ENCODE peak calls at places on chromosomes 16 and 17, in six cellular contexts. One of them, this sample, is unnamed.

GRCh38 chr16:8023326-8023725 is 567.0 kb downstream of the TMEM114 start:
- DNase-seq in fibroblast of pulmonary artery: no peak
- DNase-seq in lower lobe of right lung: no peak
- DNase-seq in CD8-positive, alpha-beta memory T cell: no peak
- DNase-seq in heart right ventricle: no peak
- DNase-seq in adipocyte: no peak
- DNase-seq in this sample: no peak

GRCh38 chr16:50146479-50147435 is 6.3 kb upstream of the TENT4B start:
- DNase-seq in heart right ventricle: no peak
- DNase-seq in adipocyte: peak; percentile 24
- DNase-seq in CD8-positive, alpha-beta memory T cell: no peak
- DNase-seq in fibroblast of pulmonary artery: no peak
- DNase-seq in lower lobe of right lung: no peak
- DNase-seq in this sample: peak; percentile 33

GRCh38 chr17:40515491-40516041 is 14.1 kb upstream of the TNS4 start:
- DNase-seq in CD8-positive, alpha-beta memory T cell: peak; percentile 59
- DNase-seq in adipocyte: no peak
- DNase-seq in heart right ventricle: no peak
- DNase-seq in lower lobe of right lung: no peak
- DNase-seq in fibroblast of pulmonary artery: no peak
- DNase-seq in this sample: no peak

GRCh38 chr17:82330322-82331239 is 3.0 kb downstream of the SECTM1 start:
- DNase-seq in CD8-positive, alpha-beta memory T cell: no peak
- DNase-seq in lower lobe of right lung: peak; percentile 57
- DNase-seq in adipocyte: peak; percentile 68
- DNase-seq in fibroblast of pulmonary artery: peak; percentile 81
- DNase-seq in heart right ventricle: no peak
- DNase-seq in this sample: peak; percentile 9

GRCh38 chr17:18379246-18380146 is 1.9 kb downstream of the EVPLL start:
- DNase-seq in adipocyte: no peak
- DNase-seq in fibroblast of pulmonary artery: no peak
- DNase-seq in CD8-positive, alpha-beta memory T cell: no peak
- DNase-seq in lower lobe of right lung: no peak
- DNase-seq in heart right ventricle: no peak
- DNase-seq in this sample: no peak

GRCh38 chr16:72794986-72795385 is 252.9 kb downstream of the ZFHX3 start:
- DNase-seq in adipocyte: no peak
- DNase-seq in heart right ventricle: no peak
- DNase-seq in lower lobe of right lung: no peak
- DNase-seq in fibroblast of pulmonary artery: no peak
- DNase-seq in CD8-positive, alpha-beta memory T cell: no peak
- DNase-seq in this sample: no peak

GRCh38 chr16:86515780-86516617 is 5.7 kb downstream of the FOXF1 start:
- DNase-seq in lower lobe of right lung: no peak
- DNase-seq in fibroblast of pulmonary artery: peak; percentile 49
- DNase-seq in adipocyte: no peak
- DNase-seq in heart right ventricle: no peak
- DNase-seq in CD8-positive, alpha-beta memory T cell: no peak
- DNase-seq in this sample: peak; percentile 65

GRCh38 chr17:30716461-30717289 is 107.8 kb downstream of the CRLF3 start:
- DNase-seq in heart right ventricle: no peak
- DNase-seq in CD8-positive, alpha-beta memory T cell: no peak
- DNase-seq in adipocyte: peak; percentile 15
- DNase-seq in lower lobe of right lung: peak; percentile 40
- DNase-seq in fibroblast of pulmonary artery: peak; percentile 31
- DNase-seq in this sample: no peak

GRCh38 chr17:70181866-70182265 is 12.5 kb downstream of the KCNJ2 start:
- DNase-seq in fibroblast of pulmonary artery: no peak
- DNase-seq in heart right ventricle: no peak
- DNase-seq in lower lobe of right lung: no peak
- DNase-seq in adipocyte: no peak
- DNase-seq in CD8-positive, alpha-beta memory T cell: no peak
- DNase-seq in this sample: no peak

GRCh38 chr17:57552114-57552601 is 192.9 kb downstream of the CCDC182 start:
- DNase-seq in fibroblast of pulmonary artery: peak; percentile 56
- DNase-seq in heart right ventricle: peak; percentile 37
- DNase-seq in lower lobe of right lung: no peak
- DNase-seq in adipocyte: no peak
- DNase-seq in CD8-positive, alpha-beta memory T cell: no peak
- DNase-seq in this sample: no peak

GRCh38 chr17:2137342-2138098 is 82.6 kb downstream of the HIC1 start:
- DNase-seq in fibroblast of pulmonary artery: peak; percentile 71
- DNase-seq in CD8-positive, alpha-beta memory T cell: no peak
- DNase-seq in lower lobe of right lung: no peak
- DNase-seq in heart right ventricle: no peak
- DNase-seq in adipocyte: peak; percentile 39
- DNase-seq in this sample: peak; percentile 89

GRCh38 chr17:41178843-41179616 is 1.0 kb upstream of the KRTAP4-2 start:
- DNase-seq in fibroblast of pulmonary artery: no peak
- DNase-seq in adipocyte: peak; percentile 27
- DNase-seq in lower lobe of right lung: no peak
- DNase-seq in heart right ventricle: no peak
- DNase-seq in CD8-positive, alpha-beta memory T cell: no peak
- DNase-seq in this sample: no peak

GRCh38 chr17:56681561-56682266 is 88.2 kb downstream of the NOG start:
- DNase-seq in CD8-positive, alpha-beta memory T cell: peak; percentile 6
- DNase-seq in fibroblast of pulmonary artery: peak; percentile 65
- DNase-seq in adipocyte: peak; percentile 55
- DNase-seq in heart right ventricle: no peak
- DNase-seq in lower lobe of right lung: no peak
- DNase-seq in this sample: peak; percentile 99

GRCh38 chr16:17803625-17804410 is 333.1 kb upstream of the XYLT1 start:
- DNase-seq in fibroblast of pulmonary artery: peak; percentile 27
- DNase-seq in lower lobe of right lung: no peak
- DNase-seq in heart right ventricle: no peak
- DNase-seq in adipocyte: no peak
- DNase-seq in CD8-positive, alpha-beta memory T cell: no peak
- DNase-seq in this sample: peak; percentile 98

GRCh38 chr16:56093055-56093454 is 98.2 kb upstream of the GNAO1 start:
- DNase-seq in fibroblast of pulmonary artery: no peak
- DNase-seq in lower lobe of right lung: no peak
- DNase-seq in CD8-positive, alpha-beta memory T cell: no peak
- DNase-seq in heart right ventricle: no peak
- DNase-seq in adipocyte: no peak
- DNase-seq in this sample: no peak

GRCh38 chr17:19508327-19508867 is 25.3 kb upstream of the SLC47A1 start:
- DNase-seq in heart right ventricle: peak; percentile 20
- DNase-seq in CD8-positive, alpha-beta memory T cell: no peak
- DNase-seq in adipocyte: no peak
- DNase-seq in lower lobe of right lung: no peak
- DNase-seq in fibroblast of pulmonary artery: no peak
- DNase-seq in this sample: no peak

GRCh38 chr17:50689956-50690886 is 17.5 kb downstream of the ANKRD40 start:
- DNase-seq in CD8-positive, alpha-beta memory T cell: no peak
- DNase-seq in adipocyte: no peak
- DNase-seq in fibroblast of pulmonary artery: no peak
- DNase-seq in heart right ventricle: no peak
- DNase-seq in lower lobe of right lung: no peak
- DNase-seq in this sample: no peak

GRCh38 chr17:68908045-68908444 is 47.1 kb downstream of the ABCA8 start:
- DNase-seq in adipocyte: no peak
- DNase-seq in CD8-positive, alpha-beta memory T cell: no peak
- DNase-seq in fibroblast of pulmonary artery: no peak
- DNase-seq in lower lobe of right lung: no peak
- DNase-seq in heart right ventricle: no peak
- DNase-seq in this sample: no peak

GRCh38 chr17:38861399-38861843 is 7.9 kb upstream of the RPL23 start:
- DNase-seq in heart right ventricle: no peak
- DNase-seq in fibroblast of pulmonary artery: no peak
- DNase-seq in CD8-positive, alpha-beta memory T cell: no peak
- DNase-seq in adipocyte: no peak
- DNase-seq in lower lobe of right lung: no peak
- DNase-seq in this sample: no peak

GRCh38 chr17:40905370-40905769 is 20.3 kb upstream of the KRT20 start:
- DNase-seq in fibroblast of pulmonary artery: no peak
- DNase-seq in adipocyte: no peak
- DNase-seq in lower lobe of right lung: no peak
- DNase-seq in CD8-positive, alpha-beta memory T cell: no peak
- DNase-seq in heart right ventricle: no peak
- DNase-seq in this sample: no peak

GRCh38 chr16:46765050-46765449 is 16.9 kb upstream of the MYLK3 start:
- DNase-seq in lower lobe of right lung: no peak
- DNase-seq in fibroblast of pulmonary artery: peak; percentile 50
- DNase-seq in adipocyte: no peak
- DNase-seq in heart right ventricle: no peak
- DNase-seq in CD8-positive, alpha-beta memory T cell: no peak
- DNase-seq in this sample: peak; percentile 85

GRCh38 chr16:14303654-14304394 is 232.7 kb downstream of the MRTFB start:
- DNase-seq in adipocyte: peak; percentile 38
- DNase-seq in lower lobe of right lung: no peak
- DNase-seq in heart right ventricle: no peak
- DNase-seq in CD8-positive, alpha-beta memory T cell: no peak
- DNase-seq in fibroblast of pulmonary artery: no peak
- DNase-seq in this sample: no peak

GRCh38 chr17:61537264-61537771 is 53.7 kb downstream of the NACA2 start:
- DNase-seq in lower lobe of right lung: no peak
- DNase-seq in CD8-positive, alpha-beta memory T cell: no peak
- DNase-seq in adipocyte: no peak
- DNase-seq in fibroblast of pulmonary artery: no peak
- DNase-seq in heart right ventricle: no peak
- DNase-seq in this sample: no peak

GRCh38 chr16:11256657-11257130 is 690 bp upstream of the SOCS1 start:
- DNase-seq in fibroblast of pulmonary artery: peak; percentile 33
- DNase-seq in lower lobe of right lung: peak; percentile 82
- DNase-seq in CD8-positive, alpha-beta memory T cell: no peak
- DNase-seq in heart right ventricle: peak; percentile 63
- DNase-seq in adipocyte: peak; percentile 83
- DNase-seq in this sample: peak; percentile 36

GRCh38 chr16:70594569-70594968 is 51.8 kb upstream of the IL34 start:
- DNase-seq in CD8-positive, alpha-beta memory T cell: no peak
- DNase-seq in adipocyte: no peak
- DNase-seq in lower lobe of right lung: peak; percentile 76
- DNase-seq in fibroblast of pulmonary artery: peak; percentile 42
- DNase-seq in heart right ventricle: peak; percentile 61
- DNase-seq in this sample: no peak

GRCh38 chr16:22262460-22262859 is 34.7 kb upstream of the POLR3E start:
- DNase-seq in fibroblast of pulmonary artery: peak; percentile 41
- DNase-seq in lower lobe of right lung: no peak
- DNase-seq in adipocyte: no peak
- DNase-seq in CD8-positive, alpha-beta memory T cell: no peak
- DNase-seq in heart right ventricle: no peak
- DNase-seq in this sample: peak; percentile 30

GRCh38 chr16:84739349-84740124 is 39.7 kb downstream of the USP10 start:
- DNase-seq in CD8-positive, alpha-beta memory T cell: no peak
- DNase-seq in heart right ventricle: no peak
- DNase-seq in lower lobe of right lung: no peak
- DNase-seq in fibroblast of pulmonary artery: peak; percentile 81
- DNase-seq in adipocyte: peak; percentile 77
- DNase-seq in this sample: peak; percentile 92

GRCh38 chr16:23557779-23558330 is 328 bp downstream of the UBFD1 start:
- DNase-seq in CD8-positive, alpha-beta memory T cell: peak; percentile 12
- DNase-seq in adipocyte: peak; percentile 66
- DNase-seq in fibroblast of pulmonary artery: peak; percentile 33
- DNase-seq in lower lobe of right lung: no peak
- DNase-seq in heart right ventricle: peak; percentile 30
- DNase-seq in this sample: peak; percentile 38

GRCh38 chr17:79574108-79574507 is 36.7 kb downstream of the RBFOX3 start:
- DNase-seq in adipocyte: no peak
- DNase-seq in lower lobe of right lung: peak; percentile 6
- DNase-seq in CD8-positive, alpha-beta memory T cell: no peak
- DNase-seq in fibroblast of pulmonary artery: no peak
- DNase-seq in heart right ventricle: no peak
- DNase-seq in this sample: peak; percentile 4

GRCh38 chr16:70676571-70677498 is 9.0 kb downstream of the MTSS2 start:
- DNase-seq in CD8-positive, alpha-beta memory T cell: no peak
- DNase-seq in lower lobe of right lung: no peak
- DNase-seq in heart right ventricle: no peak
- DNase-seq in adipocyte: no peak
- DNase-seq in fibroblast of pulmonary artery: no peak
- DNase-seq in this sample: no peak

GRCh38 chr16:53434436-53435065 is at the start of gene RBL2:
- DNase-seq in CD8-positive, alpha-beta memory T cell: peak; percentile 84
- DNase-seq in heart right ventricle: peak; percentile 10
- DNase-seq in fibroblast of pulmonary artery: peak; percentile 21
- DNase-seq in lower lobe of right lung: peak; percentile 92
- DNase-seq in adipocyte: peak; percentile 75
- DNase-seq in this sample: peak; percentile 68

GRCh38 chr16:90047714-90048346 is 28.6 kb upstream of the DBNDD1 start:
- DNase-seq in fibroblast of pulmonary artery: no peak
- DNase-seq in CD8-positive, alpha-beta memory T cell: no peak
- DNase-seq in heart right ventricle: no peak
- DNase-seq in lower lobe of right lung: no peak
- DNase-seq in adipocyte: no peak
- DNase-seq in this sample: no peak

GRCh38 chr17:81865733-81866439 is 5.3 kb downstream of the ARHGDIA start:
- DNase-seq in fibroblast of pulmonary artery: peak; percentile 36
- DNase-seq in heart right ventricle: no peak
- DNase-seq in lower lobe of right lung: no peak
- DNase-seq in CD8-positive, alpha-beta memory T cell: no peak
- DNase-seq in adipocyte: no peak
- DNase-seq in this sample: no peak

GRCh38 chr16:3467182-3467581 is 23.7 kb downstream of the NAA60 start:
- DNase-seq in lower lobe of right lung: no peak
- DNase-seq in adipocyte: no peak
- DNase-seq in CD8-positive, alpha-beta memory T cell: no peak
- DNase-seq in heart right ventricle: no peak
- DNase-seq in fibroblast of pulmonary artery: no peak
- DNase-seq in this sample: no peak
- H3K4me3 ChIP-seq in lower lobe of right lung: no peak overlapping the region
- H3K4me3 ChIP-seq in adipocyte: no peak overlapping the region
- H3K4me3 ChIP-seq in CD8-positive, alpha-beta memory T cell: no peak overlapping the region
- H3K4me3 ChIP-seq in heart right ventricle: no peak overlapping the region
- H3K4me3 ChIP-seq in fibroblast of pulmonary artery: no peak overlapping the region
- H3K4me3 ChIP-seq in this sample: no peak overlapping the region

GRCh38 chr17:27354491-27355081 is 60.7 kb downstream of the WSB1 start:
- DNase-seq in CD8-positive, alpha-beta memory T cell: no peak
- DNase-seq in adipocyte: no peak
- DNase-seq in fibroblast of pulmonary artery: no peak
- DNase-seq in heart right ventricle: no peak
- DNase-seq in lower lobe of right lung: no peak
- DNase-seq in this sample: no peak
- H3K4me3 ChIP-seq in CD8-positive, alpha-beta memory T cell: peak overlapping the region; percentile 80
- H3K4me3 ChIP-seq in adipocyte: no peak overlapping the region
- H3K4me3 ChIP-seq in fibroblast of pulmonary artery: no peak overlapping the region
- H3K4me3 ChIP-seq in heart right ventricle: no peak overlapping the region
- H3K4me3 ChIP-seq in lower lobe of right lung: peak overlapping the region; percentile 63
- H3K4me3 ChIP-seq in this sample: no peak overlapping the region

GRCh38 chr16:1137604-1138003 is 15.3 kb upstream of the CACNA1H start:
- DNase-seq in fibroblast of pulmonary artery: no peak
- DNase-seq in adipocyte: no peak
- DNase-seq in CD8-positive, alpha-beta memory T cell: no peak
- DNase-seq in lower lobe of right lung: no peak
- DNase-seq in heart right ventricle: no peak
- DNase-seq in this sample: peak; percentile 67
- H3K4me3 ChIP-seq in fibroblast of pulmonary artery: no peak overlapping the region
- H3K4me3 ChIP-seq in adipocyte: no peak overlapping the region
- H3K4me3 ChIP-seq in CD8-positive, alpha-beta memory T cell: no peak overlapping the region
- H3K4me3 ChIP-seq in lower lobe of right lung: no peak overlapping the region
- H3K4me3 ChIP-seq in heart right ventricle: no peak overlapping the region
- H3K4me3 ChIP-seq in this sample: no peak overlapping the region

DNA sequence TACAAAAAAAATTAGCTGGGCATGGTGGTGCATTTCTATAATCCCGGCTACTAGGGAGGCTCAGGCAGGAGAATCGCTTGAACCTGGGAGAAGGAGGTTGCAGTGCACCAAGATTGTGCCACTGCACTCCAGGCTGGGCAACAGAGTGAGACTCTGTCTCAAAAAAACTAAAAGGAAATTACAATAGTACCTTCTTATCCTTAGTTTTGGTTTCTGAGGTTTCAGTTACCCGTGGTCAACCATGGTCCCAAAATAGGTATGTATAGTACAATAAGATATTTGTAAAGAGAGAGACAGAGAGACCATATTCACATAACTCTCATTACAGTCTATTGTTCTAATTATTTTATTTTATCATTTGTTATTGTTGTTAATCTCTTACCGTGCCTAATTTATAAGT is 24.3 kb upstream of the MYH10 start:
- DNase-seq in adipocyte: no peak
- DNase-seq in lower lobe of right lung: no peak
- DNase-seq in CD8-positive, alpha-beta memory T cell: no peak
- DNase-seq in fibroblast of pulmonary artery: no peak
- DNase-seq in heart right ventricle: no peak
- DNase-seq in this sample: no peak
- H3K4me3 ChIP-seq in adipocyte: no peak overlapping the region
- H3K4me3 ChIP-seq in lower lobe of right lung: no peak overlapping the region
- H3K4me3 ChIP-seq in CD8-positive, alpha-beta memory T cell: no peak overlapping the region
- H3K4me3 ChIP-seq in fibroblast of pulmonary artery: no peak overlapping the region
- H3K4me3 ChIP-seq in heart right ventricle: no peak overlapping the region
- H3K4me3 ChIP-seq in this sample: no peak overlapping the region

This sample was measured in astrocyte.